ENCODE peak calls at places on chromosomes 16 and 17, in nine cellular contexts. L, A, U, N, B, Q, Y, P and X are unnamed samples.

GRCh38 chr16:12546918-12547607 is 256.6 kb downstream of the CPPED1 start:
- DNase-seq in L (no peak), A (no peak), U (no peak), N (no peak), B (no peak), Q (no peak), Y (no peak), P (no peak), X (no peak)

GRCh38 chr16:68227183-68227793 is 8.6 kb downstream of the ESRP2 start:
- DNase-seq in L (peak), A (no peak), U (no peak), N (no peak), B (no peak), Q (no peak), Y (peak), P (no peak), X (no peak)

GRCh38 chr17:61551255-61551742 is 39.7 kb downstream of the NACA2 start:
- DNase-seq in L (no peak), A (no peak), U (peak), N (peak), B (no peak), Q (no peak), Y (no peak), P (no peak), X (no peak)

GRCh38 chr16:89712476-89712805 is 8.3 kb downstream of the VPS9D1 start:
- DNase-seq in L (no peak), A (no peak), U (peak), N (no peak), B (no peak), Q (no peak), Y (no peak), P (no peak), X (no peak)

GRCh38 chr17:75808905-75809621 is 24.5 kb downstream of the UNK start:
- DNase-seq in L (no peak), A (peak), U (no peak), N (no peak), B (no peak), Q (no peak), Y (peak), P (peak), X (no peak)

GRCh38 chr16:2753523-2754020 is 1.1 kb downstream of the SRRM2 start:
- DNase-seq in L (peak), A (no peak), U (peak), N (no peak), B (no peak), Q (no peak), Y (no peak), P (no peak), X (no peak)

GRCh38 chr17:21058098-21058893 is 15.5 kb upstream of the USP22 start:
- DNase-seq in L (no peak), A (no peak), U (no peak), N (no peak), B (no peak), Q (no peak), Y (no peak), P (no peak), X (no peak)

GRCh38 chr17:49842846-49843245 is 5.0 kb downstream of the TAC4 start:
- DNase-seq in L (no peak), A (no peak), U (no peak), N (no peak), B (no peak), Q (no peak), Y (no peak), P (no peak), X (no peak)

GRCh38 chr17:51507444-51507843 is 247.1 kb downstream of the UTP18 start:
- DNase-seq in L (no peak), A (no peak), U (no peak), N (no peak), B (no peak), Q (no peak), Y (no peak), P (no peak), X (no peak)

GRCh38 chr16:88754109-88754911 is 30.7 kb downstream of the PIEZO1 start:
- DNase-seq in L (no peak), A (no peak), U (no peak), N (no peak), B (no peak), Q (no peak), Y (no peak), P (no peak), X (no peak)

GRCh38 chr17:79125503-79125902 is 50.9 kb downstream of the ENGASE start:
- DNase-seq in L (no peak), A (no peak), U (peak), N (no peak), B (no peak), Q (no peak), Y (no peak), P (no peak), X (no peak)

DNA sequence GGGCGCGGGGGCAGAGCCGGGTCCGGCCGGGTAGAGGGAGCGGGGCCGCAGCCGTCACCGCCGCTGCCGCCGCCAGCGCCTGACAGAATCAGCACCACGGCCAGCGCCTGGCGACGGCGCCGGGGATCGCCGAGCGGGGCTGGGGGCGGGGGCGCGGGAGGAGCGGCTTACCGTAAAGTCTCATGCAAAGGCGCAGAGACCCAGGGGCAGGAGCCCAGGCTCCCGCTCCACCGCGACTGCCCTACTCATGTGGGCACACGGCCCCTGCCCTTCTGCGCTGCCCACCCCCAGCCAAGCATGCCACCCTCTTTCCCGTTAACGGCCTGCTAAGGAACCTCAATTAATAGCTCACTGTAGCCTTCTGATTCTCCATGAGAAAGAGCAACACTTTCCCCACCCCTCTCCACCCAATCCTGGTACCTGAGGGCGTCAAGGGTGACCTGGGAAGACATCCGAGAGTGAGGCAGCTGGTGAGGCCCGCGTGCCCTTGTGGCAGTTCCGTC is at the start of gene SEZ6:
- DNase-seq in L (peak), A (peak), U (peak), N (peak), B (no peak), Q (peak), Y (peak), P (peak), X (peak)
- H3K4me3 ChIP-seq in L (no peak), A (no peak), U (peak), N (no peak), B (peak), Q (no peak), Y (peak), P (no peak), X (no peak)

DNA sequence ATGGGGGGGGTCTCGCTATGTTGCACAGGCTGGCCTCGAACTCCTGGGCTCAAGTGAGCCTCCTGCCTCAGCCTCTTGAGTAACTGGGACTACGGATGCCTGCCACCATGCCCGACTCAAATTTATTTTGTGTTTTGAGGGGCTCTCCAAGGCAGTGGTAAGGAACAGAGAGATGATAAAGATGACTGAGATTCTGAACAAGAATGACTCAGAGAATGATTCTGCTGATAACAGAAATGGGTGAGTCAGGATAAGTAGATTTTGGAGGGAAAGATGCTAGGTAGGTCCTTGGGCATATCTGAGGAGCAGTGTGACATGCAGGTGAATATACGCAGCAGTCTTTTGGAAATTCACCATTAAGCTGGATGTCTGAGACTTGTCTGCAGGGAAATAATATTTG is 2.6 kb downstream of the TMEM220 start:
- DNase-seq in L (no peak), A (no peak), U (no peak), N (no peak), B (no peak), Q (no peak), Y (no peak), P (no peak), X (no peak)
- H3K4me3 ChIP-seq in L (no peak), A (no peak), U (no peak), N (no peak), B (no peak), Q (no peak), Y (no peak), P (no peak), X (no peak)

GRCh38 chr17:45238155-45238774 is 16.6 kb downstream of the FMNL1 start:
- DNase-seq in L (peak), A (no peak), U (no peak), N (no peak), B (no peak), Q (no peak), Y (no peak), P (no peak), X (no peak)
- H3K4me3 ChIP-seq in L (no peak), A (no peak), U (no peak), N (no peak), B (no peak), Q (no peak), Y (no peak), P (no peak), X (no peak)

DNA sequence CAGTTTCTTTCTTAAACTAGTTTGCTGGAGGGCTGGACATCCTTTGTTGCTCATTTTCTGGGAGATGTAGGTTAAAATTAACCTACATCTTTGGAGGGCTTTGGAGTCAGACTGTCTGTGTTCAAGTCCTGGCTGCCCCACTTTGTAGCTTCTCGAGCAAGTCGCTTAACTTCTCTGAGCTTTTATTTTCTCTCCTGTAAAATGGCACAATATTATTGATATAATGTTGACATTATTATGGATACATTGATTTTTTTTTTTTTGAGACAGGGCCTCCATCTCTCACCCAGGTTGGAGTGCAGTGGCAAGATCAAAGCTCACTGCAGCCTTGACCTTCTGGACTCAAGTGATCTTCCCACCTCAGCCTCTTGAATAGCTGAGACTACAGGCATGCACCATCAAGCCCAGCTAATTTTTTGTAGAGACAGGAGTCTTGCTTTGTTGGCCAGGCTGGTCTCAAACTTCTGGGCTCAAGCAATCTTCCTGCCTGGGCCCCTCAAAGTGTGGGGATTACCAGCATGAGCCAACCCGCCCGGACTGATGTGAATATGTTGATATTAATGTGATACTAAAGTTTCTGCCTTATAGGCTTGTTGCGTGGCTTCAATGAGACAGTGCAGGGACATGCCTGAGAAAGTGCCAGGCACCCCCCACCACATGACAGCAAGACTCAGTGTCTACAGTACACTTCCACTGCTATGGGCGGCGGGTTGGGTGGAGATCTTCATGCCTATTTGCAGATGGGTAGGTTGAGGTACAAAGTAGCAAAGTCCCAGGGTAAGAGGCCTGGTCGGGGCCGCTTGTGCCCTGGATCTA is 31.6 kb upstream of the RMI2 start:
- DNase-seq in L (no peak), A (no peak), U (no peak), N (no peak), B (no peak), Q (no peak), Y (no peak), P (no peak), X (no peak)
- H3K4me3 ChIP-seq in L (no peak), A (no peak), U (no peak), N (no peak), B (no peak), Q (no peak), Y (no peak), P (no peak), X (no peak)

DNA sequence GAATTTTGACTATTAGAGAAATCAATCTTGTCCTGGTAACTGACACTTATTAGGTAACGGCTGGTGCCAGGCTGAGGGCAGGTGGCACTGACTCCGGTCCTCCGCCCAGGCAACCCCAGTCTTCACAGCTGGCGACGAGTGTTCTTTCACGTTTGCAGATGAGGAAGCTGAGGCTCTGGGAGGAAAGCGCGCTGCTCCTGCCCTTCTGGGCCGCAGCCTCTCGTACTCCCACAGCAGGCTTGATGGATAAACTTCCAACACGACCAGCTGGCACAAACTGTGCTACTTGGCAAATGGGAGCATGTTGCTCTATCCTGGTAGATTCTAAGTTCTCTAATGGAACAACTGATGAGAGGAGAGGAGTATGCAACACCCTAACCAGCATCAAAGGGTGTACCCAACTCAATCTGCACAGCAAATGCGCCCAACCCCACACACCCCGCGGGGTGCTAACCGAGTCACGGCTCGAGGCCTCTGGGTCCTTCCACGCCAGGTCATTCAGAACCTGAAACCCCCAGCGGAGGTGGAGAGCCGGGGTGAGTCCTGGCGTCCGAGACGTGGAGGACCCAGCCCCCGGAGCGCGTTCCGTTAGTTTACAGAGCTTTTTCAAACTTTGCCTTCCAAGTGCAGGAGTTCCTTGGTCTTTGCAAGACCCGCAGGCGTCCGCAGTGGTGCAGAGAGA is 477 bp upstream of the SLC47A1 start:
- DNase-seq in L (no peak), A (no peak), U (no peak), N (no peak), B (no peak), Q (no peak), Y (no peak), P (no peak), X (no peak)
- H3K4me3 ChIP-seq in L (peak), A (peak), U (peak), N (peak), B (peak), Q (peak), Y (peak), P (no peak), X (peak)

DNA sequence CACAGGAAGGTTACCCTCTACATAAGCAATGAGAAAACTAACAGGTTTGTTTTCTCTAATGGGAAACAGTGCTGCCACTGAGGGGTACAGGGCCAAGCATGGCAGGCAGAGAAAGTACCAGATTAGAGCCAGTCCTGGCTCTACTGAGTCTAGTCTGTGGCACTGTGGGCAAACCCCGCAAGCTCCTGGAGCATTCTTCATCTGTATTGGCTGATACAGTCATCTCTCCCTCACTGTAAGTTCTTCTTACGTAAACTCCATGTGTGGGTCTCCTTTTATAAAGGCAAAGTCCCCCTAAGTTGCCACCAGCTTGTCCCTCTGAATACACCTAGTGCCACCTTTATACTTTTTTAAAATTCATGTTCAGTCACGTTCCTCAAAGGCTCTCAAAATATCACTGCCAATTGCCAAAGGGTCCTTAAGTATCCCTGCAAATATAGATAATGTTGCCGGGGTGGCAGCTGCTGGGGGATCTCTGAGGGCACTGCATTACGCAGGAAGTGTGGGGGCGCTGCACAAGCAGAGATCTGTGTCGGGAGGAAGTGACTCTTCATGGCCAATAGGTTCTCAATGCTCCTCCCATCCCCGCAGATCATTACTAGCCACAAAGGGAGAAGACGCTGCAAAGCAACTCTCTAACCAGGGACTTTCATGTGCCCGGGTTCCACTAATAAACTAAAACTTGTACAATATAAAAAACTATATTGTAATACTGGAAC is 18.8 kb downstream of the XPO6 start:
- DNase-seq in L (no peak), A (no peak), U (no peak), N (no peak), B (no peak), Q (no peak), Y (peak), P (no peak), X (no peak)
- H3K4me3 ChIP-seq in L (no peak), A (no peak), U (no peak), N (no peak), B (no peak), Q (peak), Y (no peak), P (no peak), X (no peak)

DNA sequence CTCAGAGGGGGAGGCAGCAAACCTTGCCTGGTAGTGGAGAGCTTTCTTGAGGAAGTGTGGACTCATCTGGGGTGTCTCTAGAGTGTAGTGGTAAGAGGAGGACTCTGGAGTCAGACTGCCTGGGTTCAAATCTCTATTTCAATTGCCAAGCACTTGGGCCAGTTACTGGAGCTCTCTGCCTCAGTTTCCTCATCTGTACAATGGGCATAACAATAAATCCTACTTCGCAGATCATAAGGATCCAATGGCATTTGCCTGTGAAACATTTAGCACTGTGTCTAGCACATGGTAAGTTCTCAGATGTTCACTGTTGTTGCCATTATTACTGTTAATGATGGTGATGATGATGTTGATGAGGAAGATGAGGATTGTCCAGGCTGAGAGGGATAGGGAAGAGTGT is 23.6 kb upstream of the WFDC1 start:
- DNase-seq in L (no peak), A (no peak), U (no peak), N (no peak), B (no peak), Q (no peak), Y (no peak), P (no peak), X (no peak)
- H3K4me3 ChIP-seq in L (no peak), A (no peak), U (no peak), N (no peak), B (no peak), Q (no peak), Y (no peak), P (no peak), X (no peak)